ENCODE peak calls at places on chromosomes 3 and 15, in seven cellular contexts. Z, Q, M, Y, V, R and D are unnamed samples.

GRCh38 chr3:155995525-155996370 is 124.6 kb upstream of the KCNAB1 start:
- DNase-seq in Z (no peak), Q (peak), M (no peak), Y (peak), V (no peak), R (peak), D (peak)

GRCh38 chr15:90520365-90520764 is 9.4 kb upstream of the CRTC3 start:
- DNase-seq in Z (no peak), Q (no peak), M (no peak), Y (no peak), V (no peak), R (no peak), D (no peak)

GRCh38 chr3:145094355-145094941 is 1066.5 kb downstream of the PLOD2 start:
- DNase-seq in Z (no peak), Q (peak), M (no peak), Y (no peak), V (no peak), R (no peak), D (peak)

GRCh38 chr3:177887475-177887874 is 648.8 kb upstream of the KCNMB2 start:
- DNase-seq in Z (no peak), Q (no peak), M (no peak), Y (no peak), V (no peak), R (no peak), D (no peak)

GRCh38 chr3:149245738-149246451 is 24.3 kb upstream of the CP start:
- DNase-seq in Z (peak), Q (peak), M (no peak), Y (no peak), V (no peak), R (no peak), D (peak)

GRCh38 chr15:44101944-44102343 is 93.1 kb downstream of the FRMD5 start:
- DNase-seq in Z (no peak), Q (peak), M (no peak), Y (no peak), V (no peak), R (no peak), D (peak)

GRCh38 chr3:9311265-9311664 is 51.6 kb upstream of the THUMPD3 start:
- DNase-seq in Z (no peak), Q (no peak), M (no peak), Y (no peak), V (no peak), R (no peak), D (no peak)

GRCh38 chr15:31459011-31459748 is 132.5 kb downstream of the KLF13 start:
- DNase-seq in Z (no peak), Q (peak), M (no peak), Y (no peak), V (no peak), R (no peak), D (no peak)

GRCh38 chr3:171677706-171678105 is 132.6 kb downstream of the PLD1 start:
- DNase-seq in Z (no peak), Q (no peak), M (no peak), Y (no peak), V (no peak), R (no peak), D (no peak)

GRCh38 chr15:42158941-42159340 is 2.5 kb upstream of the PLA2G4F start:
- DNase-seq in Z (no peak), Q (no peak), M (no peak), Y (no peak), V (no peak), R (no peak), D (no peak)

GRCh38 chr3:43998374-43998840 is 243.3 kb upstream of the TOPAZ1 start:
- DNase-seq in Z (no peak), Q (peak), M (no peak), Y (no peak), V (no peak), R (no peak), D (no peak)

GRCh38 chr3:148697311-148698189 is at the start of gene AGTR1:
- DNase-seq in Z (no peak), Q (peak), M (peak), Y (no peak), V (no peak), R (peak), D (peak)